ENCODE peak calls at places on chromosomes 16 and 17, in five cellular contexts. E is neural progenitor cell, X is esophagus squamous epithelium, Q is mucosa of descending colon, B is ovary. H is an unnamed sample.

GRCh38 chr16:69861276-69862030 is 89.7 kb upstream of the CLEC18A start:
- DNase-seq in Q (no peak), B (peak; percentile 57), X (no peak), E (no peak), H (peak; percentile 74)

GRCh38 chr16:67676516-67676915 is 9.9 kb downstream of the C16orf86 start:
- DNase-seq in B (no peak), E (no peak), X (no peak), Q (no peak), H (no peak)

GRCh38 chr16:85387171-85387507 is 226.0 kb upstream of the GSE1 start:
- DNase-seq in B (peak; percentile 21), X (no peak), E (no peak), Q (peak; percentile 35), H (peak; percentile 53)

GRCh38 chr17:80036715-80037477 is 454 bp downstream of the CCDC40 start:
- DNase-seq in B (no peak), E (peak; percentile 92), Q (no peak), X (no peak), H (no peak)

GRCh38 chr16:14284371-14284770 is 213.3 kb downstream of the MRTFB start:
- DNase-seq in X (no peak), Q (no peak), E (peak; percentile 44), B (no peak), H (no peak)

GRCh38 chr16:89261691-89262563 is 44.4 kb downstream of the ZNF778 start:
- DNase-seq in E (no peak), Q (no peak), B (no peak), X (no peak), H (no peak)

GRCh38 chr16:71537643-71538042 is 11.4 kb downstream of the CHST4 start:
- DNase-seq in B (no peak), Q (no peak), E (peak; percentile 67), X (no peak), H (no peak)

GRCh38 chr16:19396555-19397011 is 21.1 kb upstream of the TMC5 start:
- DNase-seq in E (no peak), X (no peak), Q (peak; percentile 66), B (no peak), H (no peak)

GRCh38 chr16:23432176-23433128 is 20.5 kb downstream of the COG7 start:
- DNase-seq in X (no peak), E (no peak), Q (no peak), B (no peak), H (no peak)

GRCh38 chr17:38511126-38512108 is 83.2 kb downstream of the ARHGAP23 start:
- DNase-seq in E (no peak), X (no peak), Q (no peak), B (peak; percentile 61), H (no peak)

GRCh38 chr17:50072130-50072529 is 16.2 kb downstream of the ITGA3 start:
- DNase-seq in X (no peak), B (no peak), E (no peak), Q (no peak), H (no peak)

GRCh38 chr17:80676564-80676963 is 131.9 kb downstream of the RPTOR start:
- DNase-seq in E (no peak), X (no peak), B (no peak), Q (no peak), H (no peak)

GRCh38 chr17:15412606-15413005 is 54.8 kb downstream of the CDRT4 start:
- DNase-seq in Q (no peak), X (no peak), E (no peak), B (no peak), H (peak; percentile 32)

GRCh38 chr17:72945468-72945867 is 147.0 kb downstream of the SLC39A11 start:
- DNase-seq in Q (no peak), B (no peak), X (no peak), E (no peak), H (no peak)

GRCh38 chr16:31265329-31266245 is 5.8 kb downstream of the ITGAM start:
- DNase-seq in Q (peak; percentile 65), B (no peak), X (no peak), E (no peak), H (no peak)

GRCh38 chr16:19116711-19117449 is 3.1 kb downstream of the ITPRIPL2 start:
- DNase-seq in B (no peak), Q (no peak), X (no peak), E (no peak), H (no peak)

GRCh38 chr17:27446569-27447301 is 9.5 kb upstream of the KSR1 start:
- DNase-seq in X (no peak), B (no peak), E (no peak), Q (no peak), H (no peak)

GRCh38 chr17:63436523-63437110 is 9.5 kb downstream of the CYB561 start:
- DNase-seq in Q (no peak), B (no peak), X (no peak), E (no peak), H (no peak)

GRCh38 chr17:57032343-57032742 is 52.7 kb upstream of the AKAP1 start:
- DNase-seq in X (no peak), B (no peak), Q (no peak), E (peak; percentile 13), H (peak; percentile 80)

GRCh38 chr16:84532299-84532724 is 27.9 kb upstream of the MEAK7 start:
- DNase-seq in X (no peak), B (peak; percentile 51), E (peak; percentile 90), Q (peak; percentile 56), H (peak; percentile 69)

GRCh38 chr17:28725660-28726395 is at the start of gene TLCD1:
- DNase-seq in X (no peak), E (peak; percentile 93), B (peak; percentile 68), Q (peak; percentile 86), H (peak; percentile 84)

GRCh38 chr16:70540994-70541393 is 17.4 kb downstream of the SF3B3 start:
- DNase-seq in Q (no peak), E (no peak), B (no peak), X (no peak), H (no peak)

GRCh38 chr16:11253009-11253994 is 2.7 kb downstream of the SOCS1 start:
- DNase-seq in E (no peak), Q (no peak), B (no peak), X (no peak), H (no peak)

GRCh38 chr17:31650756-31651520 is 208.1 kb downstream of the COPRS start:
- DNase-seq in E (no peak), Q (no peak), X (no peak), B (no peak), H (no peak)

GRCh38 chr17:7972131-7972785 is 30.2 kb upstream of the GUCY2D start:
- DNase-seq in Q (no peak), B (no peak), X (no peak), E (no peak), H (no peak)

GRCh38 chr16:85415196-85415988 is 197.7 kb upstream of the GSE1 start:
- DNase-seq in B (peak; percentile 21), Q (peak; percentile 40), X (no peak), E (no peak), H (peak; percentile 18)

GRCh38 chr17:373616-374225 is 21.1 kb upstream of the RPH3AL start:
- DNase-seq in X (no peak), E (no peak), B (no peak), Q (no peak), H (peak; percentile 54)

GRCh38 chr17:2928294-2928890 is 132.2 kb downstream of the RAP1GAP2 start:
- DNase-seq in Q (no peak), X (no peak), B (no peak), E (no peak), H (no peak)

GRCh38 chr16:57578521-57579360 is 36.3 kb downstream of the ADGRG5 start:
- DNase-seq in B (no peak), X (no peak), Q (no peak), E (no peak), H (no peak)

GRCh38 chr16:69039333-69039941 is 66.0 kb upstream of the HAS3 start:
- DNase-seq in E (no peak), B (no peak), X (no peak), Q (no peak), H (no peak)

GRCh38 chr17:7714721-7715594 is 2.6 kb upstream of the DNAH2 start:
- DNase-seq in Q (no peak), X (no peak), B (no peak), E (no peak), H (no peak)

GRCh38 chr16:57753448-57754353 is 18.1 kb downstream of the KATNB1 start:
- DNase-seq in X (no peak), Q (peak; percentile 33), B (no peak), E (no peak), H (no peak)

GRCh38 chr17:79950711-79951110 is 85.0 kb downstream of the TBC1D16 start:
- DNase-seq in Q (no peak), X (no peak), B (peak; percentile 26), E (peak; percentile 85), H (no peak)

GRCh38 chr17:63946440-63947363 is 14.6 kb upstream of the CD79B start:
- DNase-seq in B (no peak), X (no peak), E (peak; percentile 78), Q (peak; percentile 69), H (no peak)

GRCh38 chr17:59666235-59666634 is 41.0 kb downstream of the PTRH2 start:
- DNase-seq in Q (no peak), X (no peak), E (no peak), B (no peak), H (no peak)

GRCh38 chr17:61401280-61402072 is 1.8 kb downstream of the TBX2 start:
- DNase-seq in Q (no peak), E (peak; percentile 21), X (no peak), B (no peak), H (no peak)
- H3K4me3 ChIP-seq in Q (peak overlapping the region; percentile 11), E (no peak overlapping the region), X (peak overlapping the region; percentile 38), B (peak overlapping the region; percentile 58), H (peak overlapping the region; percentile 77)

DNA sequence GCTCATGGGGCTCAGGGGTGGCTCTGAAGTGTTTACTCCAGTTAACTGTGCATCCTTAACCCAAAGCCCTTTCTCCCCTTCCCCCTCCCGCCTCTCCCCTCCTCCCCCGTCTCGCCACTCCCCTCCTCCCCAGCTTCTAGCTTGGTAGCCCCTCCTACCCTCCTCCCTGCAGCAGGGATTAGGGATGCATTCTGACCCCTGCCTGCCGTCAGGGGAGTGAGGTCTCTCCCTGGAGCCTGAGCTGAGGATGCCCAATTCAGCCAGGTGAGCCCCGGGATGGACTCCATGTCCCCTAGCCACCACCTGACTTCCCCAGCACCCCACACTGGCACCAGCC is 1.6 kb downstream of the HS3ST6 start:
- DNase-seq in B (no peak), Q (no peak), X (no peak), E (peak; percentile 82), H (no peak)
- H3K4me1 ChIP-seq in B (no peaks in the 10 kb centered on the region), Q (peaks cover 18% of the 10 kb centered on the region), X (peaks cover 87% of the 10 kb centered on the region), E (peaks cover 49% of the 10 kb centered on the region), H (no peaks in the 10 kb centered on the region)

GRCh38 chr17:44216173-44216572 is 3.3 kb downstream of the UBTF start:
- DNase-seq in X (no peak), Q (no peak), B (no peak), E (no peak), H (no peak)
- H3K4me3 ChIP-seq in X (no peak overlapping the region), Q (no peak overlapping the region), B (no peak overlapping the region), E (no peak overlapping the region), H (no peak overlapping the region)

GRCh38 chr17:76076100-76076764 is 1.7 kb downstream of the GALR2 start:
- DNase-seq in Q (no peak), B (no peak), X (no peak), E (peak; percentile 39), H (no peak)
- H3K4me1 ChIP-seq in Q (peaks cover 35% of the 10 kb centered on the region), B (peaks cover 24% of the 10 kb centered on the region), X (peaks cover 68% of the 10 kb centered on the region), E (peaks cover 48% of the 10 kb centered on the region), H (peaks cover 27% of the 10 kb centered on the region)

GRCh38 chr17:58413684-58414083 is 3.6 kb downstream of the RNF43 start:
- DNase-seq in B (no peak), E (no peak), X (no peak), Q (no peak), H (no peak)
- H3K4me3 ChIP-seq in B (no peak overlapping the region), E (no peak overlapping the region), X (peak overlapping the region; percentile 6), Q (no peak overlapping the region), H (no peak overlapping the region)

GRCh38 chr17:70369296-70369855 is 200.0 kb downstream of the KCNJ2 start:
- DNase-seq in E (no peak), X (no peak), B (no peak), Q (no peak), H (no peak)
- H3K4me1 ChIP-seq in E (peaks cover 7% of the 10 kb centered on the region), X (no peaks in the 10 kb centered on the region), B (no peaks in the 10 kb centered on the region), Q (no peaks in the 10 kb centered on the region), H (no peaks in the 10 kb centered on the region)